ENCODE peak calls at places on chromosomes 16 and 17, in ten cellular contexts. U is T-cell; D is stimulated activated effector memory CD8-positive, alpha-beta T cell treated with anti-CD3 and anti-CD28 coated beads, Interleukin-12 subunit alpha, Interleukin-12 subunit beta, amount 100 ng/mL, for 72 hours; O is heart left ventricle; F is central memory CD8-positive, alpha-beta T cell; L is activated CD8-positive, alpha-beta memory T cell treated with anti-CD3 and anti-CD28 coated beads, Interleukin-2, amount 10 ng/mL, durations not matched to agents 7 days and 5 days; V is activated CD8-positive, alpha-beta T cell treated with anti-CD3 and anti-CD28 coated beads for 36 hours; S is IMR-90; Z is activated T-cell treated with anti-CD3 and anti-CD28 coated beads, Interleukin-2, amount 50 U/mL, for 4 hours; X is naive B cell. B is an unnamed sample.

GRCh38 chr17:76379646-76380376 is 4.6 kb upstream of the SPHK1 start:
- ATAC-seq in O (no peak), F (no peak), X (no peak), L (no peak), S (no peak), U (no peak), V (no peak), D (no peak), Z (no peak), B (no peak)

GRCh38 chr17:1598399-1599095 is 30.1 kb downstream of the SLC43A2 start:
- ATAC-seq in S (no peak), D (no peak), F (no peak), U (no peak), O (no peak), X (no peak), Z (no peak), V (no peak), L (no peak), B (no peak)

GRCh38 chr16:80051040-80051439 is 450.5 kb upstream of the MAF start:
- ATAC-seq in S (no peak), F (no peak), L (no peak), O (no peak), Z (no peak), D (no peak), V (no peak), X (no peak), U (no peak), B (no peak)

GRCh38 chr17:7130626-7131467 is 16.2 kb upstream of the ASGR2 start:
- ATAC-seq in D (no peak), F (no peak), O (peak; percentile 26), V (no peak), S (peak; percentile 32), U (no peak), Z (no peak), X (no peak), L (no peak), B (no peak)

GRCh38 chr17:35022536-35023063 is 40.9 kb downstream of the RFFL start:
- ATAC-seq in U (peak; percentile 100), Z (peak; percentile 100), S (peak; percentile 97), L (peak; percentile 100), F (peak; percentile 100), V (peak; percentile 100), D (peak; percentile 100), X (peak; percentile 94), O (peak; percentile 95), B (peak; percentile 100)

GRCh38 chr17:44754276-44754675 is 4.5 kb upstream of the ADAM11 start:
- ATAC-seq in D (no peak), U (no peak), F (no peak), S (no peak), O (no peak), V (no peak), L (no peak), X (no peak), Z (no peak), B (no peak)

GRCh38 chr16:72241930-72242329 is 70.0 kb upstream of the PMFBP1 start:
- ATAC-seq in X (no peak), S (peak; percentile 100), U (no peak), Z (no peak), D (peak; percentile 40), V (peak; percentile 61), L (no peak), O (peak; percentile 54), F (no peak), B (no peak)

GRCh38 chr17:55561316-55561972 is 50.2 kb upstream of the SMIM36 start:
- ATAC-seq in F (no peak), X (no peak), S (no peak), V (no peak), O (no peak), Z (no peak), L (no peak), U (no peak), D (peak; percentile 13), B (no peak)

GRCh38 chr16:9159839-9160550 is 68.6 kb downstream of the HAPSTR1 start:
- ATAC-seq in Z (peak; percentile 35), L (peak; percentile 42), X (no peak), O (peak; percentile 49), U (no peak), D (peak; percentile 57), V (peak; percentile 51), F (no peak), S (peak; percentile 99), B (no peak)

GRCh38 chr16:69451166-69451565 is 26.7 kb downstream of the CYB5B start:
- ATAC-seq in F (no peak), Z (no peak), S (no peak), D (no peak), U (no peak), L (peak; percentile 27), O (no peak), X (no peak), V (no peak), B (peak; percentile 68)

GRCh38 chr17:20775331-20775730 is 195.8 kb downstream of the CDRT15L2 start:
- ATAC-seq in S (no peak), U (no peak), X (no peak), L (no peak), V (no peak), O (no peak), D (no peak), F (no peak), Z (no peak), B (no peak)

GRCh38 chr16:81581107-81581506 is 136.5 kb downstream of the CMIP start:
- ATAC-seq in S (no peak), D (no peak), X (no peak), Z (no peak), V (no peak), L (no peak), F (no peak), U (no peak), O (no peak), B (no peak)

GRCh38 chr16:16022683-16023064 is 73.3 kb downstream of the ABCC1 start:
- ATAC-seq in U (no peak), S (no peak), V (no peak), X (no peak), L (no peak), Z (no peak), O (no peak), F (no peak), D (no peak), B (no peak)

GRCh38 chr16:84138824-84139627 is 6.0 kb downstream of the HSDL1 start:
- ATAC-seq in S (peak; percentile 30), F (no peak), Z (peak; percentile 76), V (peak; percentile 96), L (peak; percentile 91), O (peak; percentile 89), X (no peak), D (peak; percentile 92), U (no peak), B (peak; percentile 55)

GRCh38 chr17:18987230-18987610 is 17.3 kb downstream of the FAM83G start:
- ATAC-seq in X (no peak), S (no peak), Z (no peak), L (no peak), F (no peak), V (no peak), O (no peak), D (no peak), U (no peak), B (no peak)

GRCh38 chr16:85560932-85561247 is 52.2 kb upstream of the GSE1 start:
- ATAC-seq in V (no peak), O (no peak), X (no peak), D (no peak), U (no peak), F (no peak), S (no peak), Z (no peak), L (no peak), B (no peak)

GRCh38 chr16:84844049-84844350 is 24.2 kb downstream of the CRISPLD2 start:
- ATAC-seq in D (no peak), S (no peak), O (peak; percentile 6), F (no peak), L (no peak), Z (no peak), U (no peak), V (no peak), X (no peak), B (no peak)

GRCh38 chr17:80916246-80916645 is 75.4 kb upstream of the CHMP6 start:
- ATAC-seq in V (no peak), S (no peak), O (no peak), F (no peak), U (no peak), L (no peak), X (no peak), Z (no peak), D (no peak), B (no peak)

GRCh38 chr16:20944861-20945390 is 44.4 kb downstream of the LYRM1 start:
- ATAC-seq in S (no peak), Z (peak; percentile 84), U (no peak), V (peak; percentile 87), O (peak; percentile 45), L (peak; percentile 79), F (peak; percentile 52), D (peak; percentile 93), X (no peak), B (peak; percentile 92)

GRCh38 chr17:43401293-43401692 is 2.5 kb downstream of the ARL4D start:
- ATAC-seq in S (peak; percentile 70), V (no peak), L (no peak), F (no peak), X (no peak), U (no peak), O (peak; percentile 30), D (no peak), Z (no peak), B (no peak)

GRCh38 chr17:4710693-4711634 is 532 bp downstream of the ARRB2 start:
- ATAC-seq in F (peak; percentile 1), O (peak; percentile 4), V (no peak), U (peak; percentile 18), D (peak; percentile 12), X (no peak), L (peak; percentile 1), S (peak; percentile 2), Z (no peak), B (no peak)

GRCh38 chr16:73735018-73735417 is 561.6 kb upstream of the PSMD7 start:
- ATAC-seq in U (no peak), V (peak; percentile 82), F (no peak), X (no peak), O (no peak), S (peak; percentile 57), D (peak; percentile 58), Z (peak; percentile 73), L (no peak), B (peak; percentile 46)

GRCh38 chr17:7295230-7296180 is 1.1 kb upstream of the YBX2 start:
- ATAC-seq in F (no peak), L (no peak), X (peak; percentile 29), S (no peak), U (no peak), Z (no peak), O (no peak), V (no peak), D (no peak), B (no peak)

GRCh38 chr17:12640364-12640763 is 25.3 kb upstream of the MYOCD start:
- ATAC-seq in U (no peak), O (no peak), V (no peak), D (no peak), S (no peak), F (no peak), Z (no peak), L (no peak), X (no peak), B (no peak)

GRCh38 chr17:15009087-15009486 is 256.0 kb downstream of the PMP22 start:
- ATAC-seq in Z (no peak), L (no peak), S (no peak), O (no peak), X (no peak), D (no peak), F (no peak), U (no peak), V (no peak), B (no peak)

GRCh38 chr16:11452746-11453344 is 107.6 kb downstream of the RMI2 start:
- ATAC-seq in F (no peak), D (no peak), S (no peak), X (no peak), O (no peak), Z (no peak), V (no peak), L (no peak), U (no peak), B (no peak)

GRCh38 chr16:66924527-66925321 is 611 bp downstream of the RRAD start:
- ATAC-seq in L (peak; percentile 87), O (peak; percentile 1), V (peak; percentile 75), X (peak; percentile 67), F (peak; percentile 67), D (peak; percentile 72), Z (peak; percentile 89), S (peak; percentile 48), U (peak; percentile 80), B (peak; percentile 65)

GRCh38 chr17:56777859-56778258 is 55.9 kb downstream of the C17orf67 start:
- ATAC-seq in F (no peak), D (no peak), V (no peak), Z (no peak), O (no peak), U (no peak), S (no peak), X (no peak), L (no peak), B (no peak)

B was measured in activated CD4-positive, CD25-positive, alpha-beta regulatory T cell treated with anti-CD3 and anti-CD28 coated beads, Interleukin-2, amount 50 U/mL, for 24 hours.